ENCODE peak calls at places on chromosomes 7 and 10, in six cellular contexts. F, Y, O, S, D and Q are unnamed samples.

GRCh38 chr7:151018421-151019129 is 5.7 kb downstream of the ATG9B start:
- DNase-seq in F (no peak), O (peak; percentile 42), S (peak; percentile 58), Y (no peak), D (peak; percentile 58), Q (no peak)

GRCh38 chr10:70786799-70787415 is 1.7 kb upstream of the TBATA start:
- DNase-seq in Y (no peak), S (no peak), F (no peak), D (no peak), O (no peak), Q (no peak)

GRCh38 chr10:29078919-29079318 is 210.0 kb upstream of the LYZL1 start:
- DNase-seq in Y (no peak), S (no peak), O (no peak), D (no peak), F (no peak), Q (no peak)

GRCh38 chr10:117365612-117366011 is 9.6 kb downstream of the PDZD8 start:
- DNase-seq in F (no peak), Y (peak; percentile 62), D (no peak), O (no peak), S (no peak), Q (no peak)

GRCh38 chr7:131859162-131859821 is 302.9 kb upstream of the PODXL start:
- DNase-seq in F (no peak), D (peak; percentile 86), S (peak; percentile 61), Y (peak; percentile 43), O (peak; percentile 24), Q (peak; percentile 80)

GRCh38 chr7:135853499-135853898 is 104.9 kb upstream of the FAM180A start:
- DNase-seq in F (no peak), O (no peak), Y (no peak), S (no peak), D (no peak), Q (peak; percentile 42)

GRCh38 chr7:1200045-1200444 is 32.6 kb upstream of the UNCX start:
- DNase-seq in O (no peak), D (no peak), F (no peak), Y (no peak), S (no peak), Q (no peak)

GRCh38 chr10:70374775-70375614 is 7.4 kb downstream of the LRRC20 start:
- DNase-seq in O (no peak), S (no peak), Y (no peak), D (no peak), F (no peak), Q (no peak)

GRCh38 chr7:87359366-87359765 is 13.9 kb downstream of the CROT start:
- DNase-seq in S (no peak), D (no peak), Y (no peak), O (no peak), F (no peak), Q (no peak)

GRCh38 chr10:48390933-48391845 is 84.7 kb downstream of the MAPK8 start:
- DNase-seq in F (no peak), Y (peak; percentile 38), O (no peak), S (no peak), D (no peak), Q (no peak)